ENCODE peak calls at places on chromosomes 16 and 17, in ten cellular contexts. E, H, P, I, B, K, F, U, C and J are unnamed samples.

GRCh38 chr16:2006317-2006716 is 3.3 kb downstream of the ZNF598 start:
- DNase-seq in P (no peak), C (no peak), E (no peak), I (no peak), U (no peak), H (no peak), B (no peak), K (no peak), F (no peak), J (no peak)

GRCh38 chr16:53435066-53435688 is 906 bp downstream of the RBL2 start:
- DNase-seq in C (peak), H (peak), K (peak), B (peak), U (peak), I (peak), E (peak), F (peak), P (peak), J (no peak)

GRCh38 chr17:80025140-80025539 is 10.5 kb downstream of the TBC1D16 start:
- DNase-seq in P (no peak), U (no peak), K (no peak), B (no peak), E (no peak), H (no peak), C (no peak), F (peak), I (no peak), J (no peak)

GRCh38 chr17:17681744-17682292 is 560 bp downstream of the RAI1 start:
- DNase-seq in P (no peak), H (peak), I (peak), K (peak), F (no peak), U (peak), C (no peak), E (no peak), B (no peak), J (no peak)

GRCh38 chr17:61118871-61119270 is 280.8 kb upstream of the TBX2 start:
- DNase-seq in C (no peak), U (no peak), E (no peak), F (no peak), B (no peak), P (no peak), H (no peak), K (no peak), I (no peak), J (no peak)

GRCh38 chr17:79455636-79456035 is 155.2 kb downstream of the RBFOX3 start:
- DNase-seq in H (no peak), B (no peak), U (no peak), F (no peak), P (no peak), E (no peak), I (no peak), K (no peak), C (no peak), J (no peak)

GRCh38 chr17:49742256-49742655 is 21.7 kb downstream of the FAM117A start:
- DNase-seq in I (peak), E (peak), K (no peak), F (no peak), C (no peak), U (peak), B (no peak), H (no peak), P (peak), J (no peak)

GRCh38 chr17:35640977-35641526 is 53.9 kb downstream of the AP2B1 start:
- DNase-seq in U (no peak), K (no peak), B (no peak), C (no peak), H (no peak), P (peak), I (no peak), E (no peak), F (no peak), J (no peak)

GRCh38 chr17:57068222-57068658 is 16.8 kb upstream of the AKAP1 start:
- DNase-seq in E (no peak), U (no peak), K (no peak), P (no peak), F (no peak), I (no peak), B (no peak), H (no peak), C (no peak), J (no peak)

GRCh38 chr17:58119491-58119890 is 28.7 kb upstream of the OR4D1 start:
- DNase-seq in P (no peak), B (no peak), K (no peak), F (no peak), E (no peak), C (no peak), H (no peak), I (no peak), U (no peak), J (no peak)

GRCh38 chr16:787261-787966 is 767 bp downstream of the RPUSD1 start:
- DNase-seq in E (no peak), I (no peak), H (no peak), C (no peak), F (no peak), P (no peak), B (no peak), K (no peak), U (no peak), J (no peak)

GRCh38 chr17:21376835-21377690 is 906 bp downstream of the KCNJ12 start:
- DNase-seq in K (no peak), C (no peak), U (no peak), I (peak), H (peak), F (no peak), P (peak), B (no peak), E (peak), J (no peak)

GRCh38 chr17:27545562-27546229 is 85.3 kb upstream of the LGALS9 start:
- DNase-seq in F (no peak), H (no peak), U (no peak), P (peak), E (no peak), I (peak), K (no peak), C (no peak), B (no peak), J (no peak)

GRCh38 chr16:70737377-70738082 is 51.7 kb upstream of the MTSS2 start:
- DNase-seq in I (peak), H (peak), F (peak), P (peak), K (peak), U (peak), B (no peak), C (no peak), E (peak), J (no peak)

GRCh38 chr17:42536372-42537155 is 523 bp downstream of the NAGLU start:
- DNase-seq in P (peak), C (peak), B (no peak), E (peak), F (peak), I (peak), H (peak), U (peak), K (peak), J (no peak)

GRCh38 chr17:74343526-74344284 is 17.7 kb downstream of the KIF19 start:
- DNase-seq in B (no peak), U (no peak), K (no peak), I (no peak), F (no peak), E (no peak), P (no peak), C (no peak), H (no peak), J (no peak)

GRCh38 chr16:49108611-49109010 is 173.0 kb downstream of the CBLN1 start:
- DNase-seq in C (no peak), P (no peak), B (no peak), H (no peak), U (no peak), F (no peak), E (no peak), I (no peak), K (no peak), J (no peak)

GRCh38 chr17:13513039-13513405 is 88.7 kb downstream of the HS3ST3A1 start:
- DNase-seq in E (peak), K (peak), F (no peak), U (no peak), C (no peak), P (peak), H (no peak), B (no peak), I (peak), J (no peak)

GRCh38 chr16:73212431-73212830 is 164.5 kb upstream of the ZFHX3 start:
- DNase-seq in E (no peak), P (peak), B (no peak), I (no peak), C (no peak), F (no peak), U (no peak), K (no peak), H (no peak), J (no peak)

DNA sequence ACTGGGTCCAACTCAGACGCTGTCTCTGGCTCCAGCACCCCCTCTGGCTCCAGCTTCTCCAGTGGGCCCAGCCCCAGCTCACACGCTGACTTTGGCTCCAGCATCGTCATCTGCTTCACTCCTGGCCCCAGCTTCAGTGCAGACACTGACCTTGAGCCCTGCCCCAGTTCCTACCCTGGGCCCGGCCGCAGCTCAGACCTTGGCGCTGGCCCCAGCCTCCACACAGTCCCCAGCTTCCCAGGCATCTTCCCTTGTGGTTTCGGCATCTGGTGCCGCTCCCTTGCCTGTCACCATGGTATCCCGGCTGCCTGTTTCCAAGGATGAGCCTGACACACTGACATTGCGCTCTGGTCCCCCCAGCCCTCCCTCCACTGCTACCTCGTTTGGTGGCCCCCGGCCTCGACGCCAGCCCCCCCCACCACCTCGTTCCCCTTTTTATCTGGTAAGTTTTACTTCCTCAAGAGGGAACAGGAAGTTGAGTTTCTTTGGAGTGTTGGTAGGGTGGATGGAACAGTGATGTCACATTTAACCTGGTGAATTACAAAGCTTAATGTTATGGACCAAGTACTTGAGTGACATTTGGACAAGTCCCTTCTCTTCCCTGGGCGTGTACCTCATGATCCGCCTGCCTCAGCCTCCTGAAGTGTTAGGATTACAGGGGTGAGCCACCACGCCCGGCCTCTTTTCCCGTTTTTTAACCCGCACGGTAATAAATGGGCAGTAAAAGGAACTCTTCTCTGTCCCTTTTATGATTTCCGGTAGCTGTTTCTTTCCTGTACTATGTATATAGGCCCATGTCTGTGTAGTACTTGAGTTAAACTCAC is 23.4 kb upstream of the PHKG2 start:
- DNase-seq in F (no peak), U (no peak), H (no peak), E (no peak), C (no peak), K (no peak), B (no peak), P (no peak), I (no peak), J (no peak)
- H3K27ac ChIP-seq in F (no peak), U (no peak), H (peak), E (no peak), C (no peak), K (peak), B (no peak), P (no peak), I (peak), J (no peak)

GRCh38 chr17:78357177-78357586 is 2.7 kb downstream of the SOCS3 start:
- DNase-seq in H (peak), P (peak), C (no peak), E (peak), I (peak), F (no peak), K (peak), B (no peak), U (no peak), J (no peak)

GRCh38 chr17:78357687-78358537 is 2.0 kb downstream of the SOCS3 start:
- DNase-seq in I (no peak), B (no peak), F (no peak), C (no peak), H (no peak), U (no peak), P (no peak), K (no peak), E (peak), J (no peak)

GRCh38 chr17:78355701-78356100 is 4.2 kb downstream of the SOCS3 start:
- DNase-seq in E (peak), B (no peak), K (no peak), U (no peak), C (no peak), P (peak), F (no peak), H (no peak), I (no peak), J (no peak)

GRCh38 chr17:78356163-78356713 is 3.6 kb downstream of the SOCS3 start:
- DNase-seq in H (no peak), U (peak), E (peak), I (peak), P (peak), K (no peak), F (no peak), B (no peak), C (no peak), J (no peak)

DNA sequence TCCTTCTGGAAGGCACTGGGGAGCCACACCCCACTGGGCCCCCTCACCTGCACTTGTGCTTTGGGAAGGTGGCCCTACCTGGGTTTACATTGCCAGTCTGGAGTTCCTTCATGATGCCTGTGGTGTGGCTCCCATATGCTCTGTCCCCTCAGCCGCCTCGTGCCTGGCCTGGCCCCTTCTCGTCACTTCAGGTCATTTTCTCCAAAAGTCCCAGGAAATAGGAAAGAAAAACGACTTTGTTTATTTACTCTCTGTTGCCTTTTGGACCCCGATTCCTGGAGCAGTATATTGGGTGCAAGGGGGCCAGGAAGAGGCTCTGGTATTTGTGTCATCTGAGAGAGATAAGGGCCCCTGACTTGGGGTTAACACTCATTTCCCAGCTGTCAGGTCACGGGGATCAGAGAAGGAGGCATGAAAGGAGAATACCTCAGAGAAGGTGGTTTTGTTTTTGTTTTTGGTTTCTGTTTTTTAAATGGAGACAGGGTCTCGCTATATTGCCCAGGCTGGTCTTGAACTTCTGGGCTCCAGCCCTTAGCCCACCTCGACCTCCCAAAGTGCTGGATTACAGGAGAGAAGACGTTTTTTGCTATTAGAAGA is 4.7 kb downstream of the SOCS3 start:
- DNase-seq in F (no peak), C (peak), I (no peak), B (no peak), U (peak), H (no peak), K (no peak), P (no peak), E (no peak), J (no peak)
- H3K27ac ChIP-seq in F (peak), C (no peak), I (peak), B (no peak), U (peak), H (peak), K (peak), P (peak), E (peak), J (no peak)

GRCh38 chr17:64004903-64005733 is 7.0 kb downstream of the PRR29 start:
- DNase-seq in U (no peak), P (no peak), E (no peak), C (no peak), I (no peak), H (no peak), F (no peak), K (no peak), B (no peak), J (no peak)

GRCh38 chr17:64004218-64004770 is 6.1 kb downstream of the PRR29 start:
- DNase-seq in K (no peak), E (no peak), C (no peak), B (no peak), H (no peak), F (no peak), U (no peak), P (no peak), I (no peak), J (no peak)

GRCh38 chr17:64001763-64002529 is 3.8 kb downstream of the PRR29 start:
- DNase-seq in B (no peak), F (peak), K (peak), C (no peak), P (peak), I (no peak), H (peak), E (peak), U (no peak), J (no peak)

GRCh38 chr17:64002658-64003525 is 4.7 kb downstream of the PRR29 start:
- DNase-seq in B (no peak), K (no peak), P (no peak), C (no peak), U (no peak), E (no peak), H (no peak), F (peak), I (no peak), J (no peak)

DNA sequence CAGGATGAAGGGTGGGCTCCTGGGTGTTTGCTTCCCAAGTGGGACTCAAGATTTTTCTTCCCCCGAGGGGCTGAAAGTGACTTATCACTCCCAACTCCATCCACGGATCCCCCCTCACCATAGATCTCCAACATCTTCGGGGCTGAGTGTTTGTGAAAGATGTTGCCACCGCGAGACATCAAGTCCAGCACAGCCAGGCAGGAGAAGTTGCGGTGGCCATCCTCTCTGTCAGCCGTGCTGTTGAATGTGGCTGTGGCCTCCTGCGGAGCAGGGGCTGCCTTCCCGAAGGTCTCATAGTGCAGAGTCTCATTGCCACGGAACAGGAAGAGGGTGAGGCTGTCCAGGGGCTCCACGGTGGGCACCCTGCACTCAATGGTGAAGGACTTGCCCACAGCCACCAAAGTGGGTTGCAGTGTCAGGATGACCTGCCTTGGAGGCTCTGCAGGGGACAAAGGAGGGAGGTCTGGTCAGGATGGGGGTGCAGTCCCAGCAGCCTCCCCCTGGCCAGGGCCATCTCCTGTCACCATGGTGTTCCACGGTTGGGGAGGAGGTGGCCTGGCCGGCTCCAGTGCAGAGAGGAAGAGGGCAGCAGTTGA is 5.5 kb downstream of the PRR29 start:
- DNase-seq in C (no peak), I (no peak), B (no peak), P (no peak), E (no peak), F (peak), H (no peak), U (no peak), K (no peak), J (no peak)
- H3K27ac ChIP-seq in C (no peak), I (no peak), B (no peak), P (no peak), E (no peak), F (no peak), H (no peak), U (no peak), K (peak), J (no peak)

GRCh38 chr17:77426676-77427386 is 286.1 kb downstream of the SEC14L1 start:
- DNase-seq in B (no peak), E (no peak), F (no peak), P (no peak), H (peak), U (no peak), I (no peak), C (no peak), K (no peak), J (no peak)
- H3K27ac ChIP-seq in B (no peak), E (peak), F (peak), P (peak), H (peak), U (peak), I (peak), C (peak), K (peak), J (no peak)

GRCh38 chr16:80174416-80174815 is 366.4 kb upstream of the DYNLRB2 start:
- DNase-seq in U (no peak), P (peak), E (peak), K (no peak), F (no peak), H (no peak), B (no peak), C (peak), I (peak), J (no peak)
- H3K27ac ChIP-seq in U (no peak), P (peak), E (no peak), K (no peak), F (no peak), H (no peak), B (no peak), C (no peak), I (peak), J (no peak)

DNA sequence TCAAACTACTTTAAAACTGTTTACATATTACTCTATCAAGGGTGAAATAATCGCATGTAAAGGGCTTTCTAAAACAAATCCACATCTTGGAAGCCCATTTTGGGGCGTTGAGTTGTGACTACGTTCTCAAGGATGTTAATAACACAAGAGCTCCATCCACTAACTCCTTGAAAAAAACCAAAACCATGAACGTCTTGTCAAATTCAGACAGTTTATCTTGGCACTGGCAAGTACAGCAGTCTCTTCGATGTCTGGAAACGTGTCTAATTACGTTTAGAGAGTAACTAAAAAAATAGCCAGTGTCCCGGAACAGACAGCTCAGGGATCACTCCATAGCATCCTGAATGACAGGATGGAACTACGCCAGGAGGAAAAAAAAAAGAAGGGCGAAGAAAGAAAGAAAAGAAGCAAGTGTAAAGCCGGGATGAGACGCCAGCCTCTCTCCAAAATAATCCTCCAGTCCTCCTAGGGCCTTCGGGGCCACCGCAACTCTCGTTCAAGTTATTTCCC is 965 bp downstream of the MYO1D start:
- DNase-seq in C (no peak), B (no peak), I (peak), F (no peak), E (peak), K (no peak), U (no peak), H (no peak), P (peak), J (no peak)
- H3K27ac ChIP-seq in C (peak), B (peak), I (no peak), F (peak), E (no peak), K (peak), U (peak), H (peak), P (no peak), J (no peak)